ENCODE peak calls at places on chromosomes 3 and 15, in four cellular contexts. C, S, T and L are unnamed samples.

GRCh38 chr3:26989042-26989441 is 366.5 kb downstream of the LRRC3B start:
- DNase-seq in C (no peak), T (no peak), S (no peak), L (no peak)

GRCh38 chr15:82530606-82531379 is 9.5 kb downstream of the RPS17 start:
- DNase-seq in T (peak; percentile 63), S (peak; percentile 77), C (no peak), L (peak; percentile 89)

GRCh38 chr3:38137615-38138346 is 680 bp upstream of the MYD88 start:
- DNase-seq in T (no peak), S (peak; percentile 49), C (peak; percentile 29), L (peak; percentile 86)

GRCh38 chr15:33852570-33852969 is 115.7 kb upstream of the CHRM5 start:
- DNase-seq in S (no peak), C (peak; percentile 14), T (no peak), L (no peak)

GRCh38 chr15:64146885-64147681 is 4.4 kb upstream of the SNX22 start:
- DNase-seq in T (no peak), S (no peak), C (no peak), L (no peak)

GRCh38 chr3:127475975-127476374 is 114.6 kb downstream of the TPRA1 start:
- DNase-seq in T (no peak), S (no peak), C (no peak), L (no peak)

GRCh38 chr3:36408146-36408545 is 27.8 kb downstream of the STAC start:
- DNase-seq in S (no peak), T (no peak), C (no peak), L (no peak)

GRCh38 chr15:90033448-90033847 is 32.3 kb downstream of the ZNF710 start:
- DNase-seq in T (no peak), S (no peak), C (no peak), L (peak; percentile 40)

GRCh38 chr3:98398513-98398912 is 8.0 kb downstream of the OR5K3 start:
- DNase-seq in S (no peak), T (no peak), C (no peak), L (no peak)

GRCh38 chr3:31645233-31645632 is 112.5 kb downstream of the STT3B start:
- DNase-seq in S (no peak), C (no peak), T (no peak), L (no peak)

GRCh38 chr3:13016083-13016725 is 57.0 kb downstream of the IQSEC1 start:
- DNase-seq in S (peak; percentile 86), T (peak; percentile 58), C (no peak), L (peak; percentile 93)

GRCh38 chr15:90062023-90062728 is 40.1 kb downstream of the IDH2 start:
- DNase-seq in S (peak; percentile 44), C (no peak), T (no peak), L (no peak)

GRCh38 chr15:72342385-72342784 is 22.4 kb upstream of the CELF6 start:
- DNase-seq in T (no peak), S (peak; percentile 36), C (no peak), L (no peak)

GRCh38 chr3:143040264-143040879 is 39.0 kb downstream of the U2SURP start:
- DNase-seq in C (no peak), S (no peak), T (no peak), L (no peak)

GRCh38 chr3:126936110-126936509 is 46.8 kb upstream of the PLXNA1 start:
- DNase-seq in S (no peak), C (no peak), T (no peak), L (peak; percentile 16)

GRCh38 chr3:38978729-38979128 is 73.0 kb downstream of the SCN11A start:
- DNase-seq in C (no peak), S (no peak), T (no peak), L (no peak)

GRCh38 chr3:24160424-24160823 is 215.3 kb downstream of the NR1D2 start:
- DNase-seq in T (no peak), S (no peak), C (no peak), L (peak; percentile 64)

GRCh38 chr3:53056442-53056841 is 10.6 kb upstream of the SFMBT1 start:
- DNase-seq in C (no peak), T (no peak), S (no peak), L (no peak)